ENCODE peak calls at places on chromosomes 5 and 9, in ten cellular contexts. One of them, this sample, is unnamed.
A peak's percentile ranks its signal among the peaks of the same experiment; 100 is the strongest.

GRCh38 chr9:25891534-25891933 is 213.3 kb upstream of the TUSC1 start:
- DNase-seq in ascending aorta: no peak
- DNase-seq in right lobe of liver: no peak
- DNase-seq in Peyer's patch: no peak
- DNase-seq in cardiac muscle cell: no peak
- DNase-seq in left ventricle myocardium inferior: no peak
- DNase-seq in CD4-positive, alpha-beta T cell: no peak
- DNase-seq in H9: no peak
- DNase-seq in PC-9: no peak
- DNase-seq in mucosa of descending colon: no peak
- DNase-seq in this sample: no peak

GRCh38 chr5:165321912-165322311 is 1816.5 kb downstream of the MAT2B start:
- DNase-seq in ascending aorta: no peak
- DNase-seq in right lobe of liver: no peak
- DNase-seq in Peyer's patch: no peak
- DNase-seq in cardiac muscle cell: peak; percentile 57
- DNase-seq in left ventricle myocardium inferior: no peak
- DNase-seq in CD4-positive, alpha-beta T cell: no peak
- DNase-seq in H9: no peak
- DNase-seq in PC-9: no peak
- DNase-seq in mucosa of descending colon: no peak
- DNase-seq in this sample: no peak

GRCh38 chr5:42604171-42604711 is 152.4 kb upstream of the CCDC152 start:
- DNase-seq in ascending aorta: no peak
- DNase-seq in right lobe of liver: no peak
- DNase-seq in Peyer's patch: no peak
- DNase-seq in cardiac muscle cell: no peak
- DNase-seq in left ventricle myocardium inferior: no peak
- DNase-seq in CD4-positive, alpha-beta T cell: no peak
- DNase-seq in H9: no peak
- DNase-seq in PC-9: no peak
- DNase-seq in mucosa of descending colon: no peak
- DNase-seq in this sample: no peak

GRCh38 chr9:37976714-37977477 is 73.0 kb upstream of the SLC25A51 start:
- DNase-seq in ascending aorta: no peak
- DNase-seq in right lobe of liver: peak; percentile 4
- DNase-seq in Peyer's patch: no peak
- DNase-seq in cardiac muscle cell: peak; percentile 84
- DNase-seq in left ventricle myocardium inferior: no peak
- DNase-seq in CD4-positive, alpha-beta T cell: no peak
- DNase-seq in H9: no peak
- DNase-seq in PC-9: no peak
- DNase-seq in mucosa of descending colon: peak; percentile 26
- DNase-seq in this sample: no peak

GRCh38 chr5:171863928-171864327 is 78.3 kb downstream of the SMIM23 start:
- DNase-seq in ascending aorta: no peak
- DNase-seq in right lobe of liver: no peak
- DNase-seq in Peyer's patch: no peak
- DNase-seq in cardiac muscle cell: peak; percentile 42
- DNase-seq in left ventricle myocardium inferior: no peak
- DNase-seq in CD4-positive, alpha-beta T cell: no peak
- DNase-seq in H9: no peak
- DNase-seq in PC-9: no peak
- DNase-seq in mucosa of descending colon: no peak
- DNase-seq in this sample: no peak

GRCh38 chr9:77793909-77794308 is 145.8 kb upstream of the GNA14 start:
- DNase-seq in ascending aorta: no peak
- DNase-seq in right lobe of liver: no peak
- DNase-seq in Peyer's patch: no peak
- DNase-seq in cardiac muscle cell: peak; percentile 22
- DNase-seq in left ventricle myocardium inferior: no peak
- DNase-seq in CD4-positive, alpha-beta T cell: no peak
- DNase-seq in H9: no peak
- DNase-seq in PC-9: peak; percentile 60
- DNase-seq in mucosa of descending colon: no peak
- DNase-seq in this sample: no peak

GRCh38 chr5:169052207-169052606 is 248.7 kb downstream of the SLIT3 start:
- DNase-seq in ascending aorta: no peak
- DNase-seq in right lobe of liver: no peak
- DNase-seq in Peyer's patch: no peak
- DNase-seq in cardiac muscle cell: no peak
- DNase-seq in left ventricle myocardium inferior: no peak
- DNase-seq in CD4-positive, alpha-beta T cell: no peak
- DNase-seq in H9: no peak
- DNase-seq in PC-9: no peak
- DNase-seq in mucosa of descending colon: no peak
- DNase-seq in this sample: no peak

GRCh38 chr9:89519393-89519805 is 21.5 kb upstream of the SEMA4D start:
- DNase-seq in ascending aorta: no peak
- DNase-seq in right lobe of liver: no peak
- DNase-seq in Peyer's patch: no peak
- DNase-seq in cardiac muscle cell: peak; percentile 48
- DNase-seq in left ventricle myocardium inferior: no peak
- DNase-seq in CD4-positive, alpha-beta T cell: no peak
- DNase-seq in H9: no peak
- DNase-seq in PC-9: peak; percentile 98
- DNase-seq in mucosa of descending colon: no peak
- DNase-seq in this sample: no peak

GRCh38 chr9:14383296-14383695 is 69.4 kb upstream of the NFIB start:
- DNase-seq in ascending aorta: no peak
- DNase-seq in right lobe of liver: no peak
- DNase-seq in Peyer's patch: no peak
- DNase-seq in cardiac muscle cell: peak; percentile 81
- DNase-seq in left ventricle myocardium inferior: no peak
- DNase-seq in CD4-positive, alpha-beta T cell: no peak
- DNase-seq in H9: no peak
- DNase-seq in PC-9: no peak
- DNase-seq in mucosa of descending colon: no peak
- DNase-seq in this sample: no peak

GRCh38 chr5:72134226-72134625 is 27.0 kb downstream of the MAP1B start:
- DNase-seq in ascending aorta: no peak
- DNase-seq in right lobe of liver: no peak
- DNase-seq in Peyer's patch: no peak
- DNase-seq in cardiac muscle cell: no peak
- DNase-seq in left ventricle myocardium inferior: no peak
- DNase-seq in CD4-positive, alpha-beta T cell: no peak
- DNase-seq in H9: no peak
- DNase-seq in PC-9: no peak
- DNase-seq in mucosa of descending colon: no peak
- DNase-seq in this sample: no peak

GRCh38 chr5:40497573-40497972 is 182.1 kb upstream of the PTGER4 start:
- DNase-seq in ascending aorta: no peak
- DNase-seq in right lobe of liver: no peak
- DNase-seq in Peyer's patch: no peak
- DNase-seq in cardiac muscle cell: peak; percentile 39
- DNase-seq in left ventricle myocardium inferior: no peak
- DNase-seq in CD4-positive, alpha-beta T cell: no peak
- DNase-seq in H9: no peak
- DNase-seq in PC-9: peak; percentile 46
- DNase-seq in mucosa of descending colon: no peak
- DNase-seq in this sample: no peak

GRCh38 chr5:56412601-56413379 is 179.7 kb upstream of the ANKRD55 start:
- DNase-seq in ascending aorta: peak; percentile 71
- DNase-seq in right lobe of liver: peak; percentile 49
- DNase-seq in Peyer's patch: peak; percentile 90
- DNase-seq in cardiac muscle cell: no peak
- DNase-seq in left ventricle myocardium inferior: peak; percentile 42
- DNase-seq in CD4-positive, alpha-beta T cell: peak; percentile 8
- DNase-seq in H9: no peak
- DNase-seq in PC-9: no peak
- DNase-seq in mucosa of descending colon: no peak
- DNase-seq in this sample: peak; percentile 65

GRCh38 chr5:148454576-148454975 is 70.8 kb downstream of the FBXO38 start:
- DNase-seq in ascending aorta: no peak
- DNase-seq in right lobe of liver: no peak
- DNase-seq in Peyer's patch: no peak
- DNase-seq in cardiac muscle cell: no peak
- DNase-seq in left ventricle myocardium inferior: no peak
- DNase-seq in CD4-positive, alpha-beta T cell: no peak
- DNase-seq in H9: no peak
- DNase-seq in PC-9: no peak
- DNase-seq in mucosa of descending colon: no peak
- DNase-seq in this sample: no peak
- H3K9me3 ChIP-seq in ascending aorta: no peaks in the 10 kb centered on the region
- H3K9me3 ChIP-seq in right lobe of liver: no peaks in the 10 kb centered on the region
- H3K9me3 ChIP-seq in Peyer's patch: no peaks in the 10 kb centered on the region
- H3K9me3 ChIP-seq in cardiac muscle cell: no peaks in the 10 kb centered on the region
- H3K9me3 ChIP-seq in left ventricle myocardium inferior: no peaks in the 10 kb centered on the region
- H3K9me3 ChIP-seq in CD4-positive, alpha-beta T cell: no peaks in the 10 kb centered on the region
- H3K9me3 ChIP-seq in H9: no peaks in the 10 kb centered on the region
- H3K9me3 ChIP-seq in PC-9: no peaks in the 10 kb centered on the region
- H3K9me3 ChIP-seq in mucosa of descending colon: no peaks in the 10 kb centered on the region
- H3K9me3 ChIP-seq in this sample: no peaks in the 10 kb centered on the region

DNA sequence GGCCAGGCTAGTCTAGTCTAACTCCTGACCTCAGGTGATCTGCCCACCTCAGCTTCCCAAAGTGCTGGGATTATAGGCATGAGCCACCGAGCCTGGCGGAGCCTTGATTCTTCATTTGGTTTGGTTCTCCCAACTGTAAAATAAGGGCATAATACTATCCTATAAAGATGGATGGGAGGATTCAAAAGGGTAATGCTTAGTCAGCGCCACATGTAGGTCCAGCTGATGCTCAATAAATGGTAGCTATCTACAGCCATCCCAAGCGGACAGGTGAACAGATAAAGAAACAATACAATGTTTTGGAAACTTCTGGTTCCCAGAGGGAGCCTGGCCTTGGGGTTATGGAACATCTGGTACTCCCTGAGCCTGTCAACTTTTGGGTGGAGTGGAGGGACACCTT is 13.6 kb upstream of the SET start:
- DNase-seq in ascending aorta: no peak
- DNase-seq in right lobe of liver: no peak
- DNase-seq in Peyer's patch: peak; percentile 11
- DNase-seq in cardiac muscle cell: no peak
- DNase-seq in left ventricle myocardium inferior: no peak
- DNase-seq in CD4-positive, alpha-beta T cell: no peak
- DNase-seq in H9: no peak
- DNase-seq in PC-9: no peak
- DNase-seq in mucosa of descending colon: no peak
- DNase-seq in this sample: no peak
- TF ChIP-seq CTCF in ascending aorta: no peak
- TF ChIP-seq CTCF in right lobe of liver: no peak
- TF ChIP-seq CTCF in Peyer's patch: no peak
- TF ChIP-seq CTCF in cardiac muscle cell: no peak
- TF ChIP-seq CTCF in left ventricle myocardium inferior: no peak
- TF ChIP-seq CTCF in CD4-positive, alpha-beta T cell: no peak
- TF ChIP-seq CTCF in H9: no peak
- TF ChIP-seq CTCF in PC-9: no peak
- TF ChIP-seq CTCF in mucosa of descending colon: no peak
- TF ChIP-seq CTCF in this sample: no peak

GRCh38 chr5:34542818-34543217 is 113.3 kb upstream of the RAI14 start:
- DNase-seq in ascending aorta: no peak
- DNase-seq in right lobe of liver: no peak
- DNase-seq in Peyer's patch: no peak
- DNase-seq in cardiac muscle cell: no peak
- DNase-seq in left ventricle myocardium inferior: no peak
- DNase-seq in CD4-positive, alpha-beta T cell: no peak
- DNase-seq in H9: no peak
- DNase-seq in PC-9: no peak
- DNase-seq in mucosa of descending colon: no peak
- DNase-seq in this sample: no peak

GRCh38 chr5:34541067-34541466 is 115.1 kb upstream of the RAI14 start:
- DNase-seq in ascending aorta: no peak
- DNase-seq in right lobe of liver: no peak
- DNase-seq in Peyer's patch: no peak
- DNase-seq in cardiac muscle cell: no peak
- DNase-seq in left ventricle myocardium inferior: no peak
- DNase-seq in CD4-positive, alpha-beta T cell: no peak
- DNase-seq in H9: no peak
- DNase-seq in PC-9: no peak
- DNase-seq in mucosa of descending colon: no peak
- DNase-seq in this sample: no peak

GRCh38 chr5:34545164-34545563 is 111.0 kb upstream of the RAI14 start:
- DNase-seq in ascending aorta: no peak
- DNase-seq in right lobe of liver: no peak
- DNase-seq in Peyer's patch: no peak
- DNase-seq in cardiac muscle cell: no peak
- DNase-seq in left ventricle myocardium inferior: no peak
- DNase-seq in CD4-positive, alpha-beta T cell: no peak
- DNase-seq in H9: no peak
- DNase-seq in PC-9: no peak
- DNase-seq in mucosa of descending colon: no peak
- DNase-seq in this sample: no peak

GRCh38 chr5:34544403-34544802 is 111.7 kb upstream of the RAI14 start:
- DNase-seq in ascending aorta: no peak
- DNase-seq in right lobe of liver: no peak
- DNase-seq in Peyer's patch: no peak
- DNase-seq in cardiac muscle cell: no peak
- DNase-seq in left ventricle myocardium inferior: no peak
- DNase-seq in CD4-positive, alpha-beta T cell: no peak
- DNase-seq in H9: no peak
- DNase-seq in PC-9: no peak
- DNase-seq in mucosa of descending colon: no peak
- DNase-seq in this sample: no peak

GRCh38 chr5:34543687-34544086 is 112.4 kb upstream of the RAI14 start:
- DNase-seq in ascending aorta: no peak
- DNase-seq in right lobe of liver: no peak
- DNase-seq in Peyer's patch: no peak
- DNase-seq in cardiac muscle cell: no peak
- DNase-seq in left ventricle myocardium inferior: no peak
- DNase-seq in CD4-positive, alpha-beta T cell: no peak
- DNase-seq in H9: no peak
- DNase-seq in PC-9: no peak
- DNase-seq in mucosa of descending colon: no peak
- DNase-seq in this sample: no peak
- H3K9me3 ChIP-seq in ascending aorta: peaks cover 11% of the 10 kb centered on the region
- H3K9me3 ChIP-seq in right lobe of liver: no peaks in the 10 kb centered on the region
- H3K9me3 ChIP-seq in Peyer's patch: peaks cover 9% of the 10 kb centered on the region
- H3K9me3 ChIP-seq in cardiac muscle cell: no peaks in the 10 kb centered on the region
- H3K9me3 ChIP-seq in left ventricle myocardium inferior: peaks cover 40% of the 10 kb centered on the region
- H3K9me3 ChIP-seq in CD4-positive, alpha-beta T cell: peaks cover 15% of the 10 kb centered on the region
- H3K9me3 ChIP-seq in H9: peaks cover 39% of the 10 kb centered on the region
- H3K9me3 ChIP-seq in PC-9: peaks cover 53% of the 10 kb centered on the region
- H3K9me3 ChIP-seq in mucosa of descending colon: peaks cover 11% of the 10 kb centered on the region
- H3K9me3 ChIP-seq in this sample: peaks cover 17% of the 10 kb centered on the region

DNA sequence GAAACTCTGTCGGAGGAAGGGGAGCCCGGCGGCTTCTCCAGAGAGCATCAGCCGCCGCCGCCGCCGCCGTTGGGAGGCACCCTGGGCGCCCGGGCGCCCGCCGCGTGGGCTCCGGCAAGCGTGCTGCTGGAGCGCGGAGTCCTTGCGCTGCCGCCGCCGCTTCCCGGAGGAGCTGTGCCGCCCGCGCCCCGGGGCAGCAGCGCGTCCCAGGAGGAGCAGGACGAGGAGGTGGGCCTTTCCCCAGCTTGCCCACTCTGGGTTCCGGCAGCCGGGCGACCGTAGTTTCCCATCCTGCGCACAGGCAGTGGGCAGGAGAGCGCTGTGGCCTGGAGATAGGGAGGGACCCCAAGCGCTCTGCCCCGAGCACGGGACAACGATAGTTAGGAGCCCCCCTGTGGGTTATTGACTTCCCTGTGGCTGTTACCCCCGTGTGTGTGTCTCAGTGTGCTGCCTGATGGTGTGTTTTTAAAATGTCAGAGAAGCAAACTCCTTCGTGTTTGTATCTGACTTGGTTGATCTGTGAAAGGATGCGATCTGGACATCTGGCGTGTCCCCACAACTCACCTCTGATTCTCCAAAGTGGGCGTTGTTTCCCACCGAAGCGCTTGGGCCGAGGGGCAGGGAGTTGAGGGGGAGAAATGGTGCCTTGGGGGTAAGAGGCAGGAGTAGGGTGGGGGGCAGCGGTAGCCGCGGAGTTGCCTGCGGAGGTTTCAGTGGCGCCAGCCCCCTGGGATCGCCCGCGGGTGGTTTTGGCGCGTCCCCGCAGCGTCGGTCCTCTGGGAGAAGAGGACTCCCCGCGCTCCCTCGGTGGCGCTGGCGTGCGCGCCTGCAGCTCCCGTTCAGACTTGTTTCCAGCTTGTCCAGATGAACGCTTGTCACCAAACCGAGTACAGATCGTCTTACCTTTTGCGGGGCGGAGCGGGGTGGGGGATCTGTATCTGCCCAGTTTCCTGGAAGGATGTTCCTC is 881 bp downstream of the MAST4 start:
- DNase-seq in ascending aorta: no peak
- DNase-seq in right lobe of liver: peak; percentile 65
- DNase-seq in Peyer's patch: peak; percentile 55
- DNase-seq in cardiac muscle cell: peak; percentile 35
- DNase-seq in left ventricle myocardium inferior: peak; percentile 57
- DNase-seq in CD4-positive, alpha-beta T cell: no peak
- DNase-seq in H9: peak; percentile 65
- DNase-seq in PC-9: no peak
- DNase-seq in mucosa of descending colon: peak; percentile 40
- DNase-seq in this sample: peak; percentile 83
- TF ChIP-seq CTCF in ascending aorta: no peak
- TF ChIP-seq CTCF in right lobe of liver: peak; percentile 14
- TF ChIP-seq CTCF in Peyer's patch: no peak
- TF ChIP-seq CTCF in cardiac muscle cell: no peak
- TF ChIP-seq CTCF in left ventricle myocardium inferior: no peak
- TF ChIP-seq CTCF in CD4-positive, alpha-beta T cell: no peak
- TF ChIP-seq CTCF in H9: no peak
- TF ChIP-seq CTCF in PC-9: no peak
- TF ChIP-seq CTCF in mucosa of descending colon: no peak
- TF ChIP-seq CTCF in this sample: no peak

This sample was measured in upper lobe of right lung.